ENCODE peak calls at places on chromosomes 13 and 19, in seven cellular contexts. U is heart left ventricle, K is endothelial cell of umbilical vein, E is MM.1S, G is iPS DF 6.9, N is trophoblast cell, W is neural progenitor cell. R is an unnamed sample.

GRCh38 chr19:49502866-49503581 is 6.8 kb downstream of the RPS11 start:
- DNase-seq in G (no peak), K (peak; percentile 83), U (no peak), W (peak; percentile 84), E (peak; percentile 58), N (peak; percentile 50), R (no peak)

GRCh38 chr19:15110418-15110815 is 3.2 kb downstream of the SYDE1 start:
- DNase-seq in N (no peak), G (no peak), E (no peak), U (no peak), W (no peak), K (no peak), R (peak; percentile 69)

GRCh38 chr13:99467764-99468163 is 33.5 kb upstream of the TM9SF2 start:
- DNase-seq in E (no peak), U (no peak), W (no peak), K (no peak), N (no peak), G (no peak), R (no peak)

GRCh38 chr13:58773280-58773859 is 1141.8 kb downstream of the PCDH17 start:
- DNase-seq in E (no peak), W (no peak), N (no peak), U (no peak), G (no peak), K (no peak), R (no peak)

GRCh38 chr13:78247362-78247761 is 328.7 kb upstream of the EDNRB start:
- DNase-seq in G (no peak), N (no peak), U (no peak), E (peak; percentile 25), W (no peak), K (no peak), R (no peak)

GRCh38 chr13:27712421-27712820 is 79.9 kb upstream of the GSX1 start:
- DNase-seq in N (no peak), E (no peak), U (no peak), W (no peak), K (no peak), G (no peak), R (no peak)

GRCh38 chr13:113918981-113919646 is 54.8 kb downstream of the C13orf46 start:
- DNase-seq in N (no peak), W (no peak), U (no peak), K (no peak), E (no peak), G (no peak), R (no peak)

GRCh38 chr19:53912653-53913052 is 3.6 kb downstream of the CACNG7 start:
- DNase-seq in K (no peak), U (no peak), G (no peak), E (no peak), N (no peak), W (peak; percentile 51), R (no peak)

GRCh38 chr19:12733369-12733896 is 1.1 kb downstream of the TRIR start:
- DNase-seq in U (no peak), E (peak; percentile 69), N (peak; percentile 76), W (peak; percentile 52), K (peak; percentile 29), G (no peak), R (no peak)

GRCh38 chr19:39497850-39498261 is 891 bp upstream of the DLL3 start:
- DNase-seq in K (peak; percentile 56), E (peak; percentile 27), G (no peak), W (peak; percentile 89), N (no peak), U (no peak), R (no peak)

GRCh38 chr13:65133094-65133493 is 2097.0 kb downstream of the PCDH9 start:
- DNase-seq in U (no peak), N (no peak), G (peak; percentile 7), W (peak; percentile 38), E (no peak), K (no peak), R (no peak)

GRCh38 chr19:55495646-55496349 is 7.6 kb downstream of the SSC5D start:
- DNase-seq in N (peak; percentile 82), U (peak; percentile 14), G (no peak), K (no peak), W (no peak), E (no peak), R (no peak)

GRCh38 chr13:53341144-53341510 is 312.5 kb downstream of the OLFM4 start:
- DNase-seq in U (no peak), N (peak; percentile 3), W (no peak), G (no peak), E (no peak), K (no peak), R (no peak)

GRCh38 chr13:80877944-80878241 is 537.0 kb upstream of the SPRY2 start:
- DNase-seq in K (no peak), W (no peak), E (no peak), U (no peak), N (no peak), G (no peak), R (no peak)

GRCh38 chr13:29857089-29857488 is 6.7 kb upstream of the UBL3 start:
- DNase-seq in W (no peak), E (no peak), K (no peak), N (peak; percentile 15), U (no peak), G (no peak), R (no peak)

GRCh38 chr19:497476-497860 is 1.2 kb downstream of the MADCAM1 start:
- DNase-seq in K (no peak), N (no peak), W (no peak), E (no peak), U (peak; percentile 27), G (no peak), R (no peak)

GRCh38 chr19:497861-498590 is 1.7 kb downstream of the MADCAM1 start:
- DNase-seq in G (no peak), E (no peak), K (no peak), N (no peak), W (no peak), U (peak; percentile 20), R (no peak)

GRCh38 chr19:498977-499623 is 2.8 kb downstream of the MADCAM1 start:
- DNase-seq in U (no peak), G (no peak), W (no peak), N (no peak), E (no peak), K (no peak), R (no peak)

GRCh38 chr19:496333-496634 is at the start of gene MADCAM1:
- DNase-seq in E (no peak), N (no peak), K (no peak), W (no peak), U (no peak), G (no peak), R (no peak)

DNA sequence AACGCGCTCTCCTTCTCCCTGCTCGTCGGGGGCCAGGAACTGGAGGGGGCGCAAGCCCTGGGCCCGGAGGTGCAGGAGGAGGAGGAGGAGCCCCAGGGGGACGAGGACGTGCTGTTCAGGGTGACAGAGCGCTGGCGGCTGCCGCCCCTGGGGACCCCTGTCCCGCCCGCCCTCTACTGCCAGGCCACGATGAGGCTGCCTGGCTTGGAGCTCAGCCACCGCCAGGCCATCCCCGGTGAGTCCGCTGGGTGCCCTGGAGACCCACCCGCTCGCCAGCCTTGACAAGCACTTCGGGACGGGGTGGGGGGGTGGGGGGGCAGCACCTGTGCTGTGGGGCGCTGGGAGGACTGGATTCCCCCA is 2.3 kb downstream of the MADCAM1 start:
- DNase-seq in W (no peak), K (no peak), G (no peak), N (no peak), U (no peak), E (no peak), R (no peak)
- H3K27me3 ChIP-seq in W (peaks cover 63% of the 10 kb centered on the region), K (peaks cover 9% of the 10 kb centered on the region), G (peaks cover 11% of the 10 kb centered on the region), N (peaks cover 30% of the 10 kb centered on the region), U (peaks cover 36% of the 10 kb centered on the region), E (peaks cover 44% of the 10 kb centered on the region), R (no peaks in the 10 kb centered on the region)

GRCh38 chr13:76542176-76542575 is 344.0 kb downstream of the KCTD12 start:
- DNase-seq in N (no peak), U (no peak), G (no peak), K (peak; percentile 35), W (no peak), E (no peak), R (no peak)
- H3K4me1 ChIP-seq in N (no peaks in the 10 kb centered on the region), U (no peaks in the 10 kb centered on the region), G (no peaks in the 10 kb centered on the region), K (peaks cover 3% of the 10 kb centered on the region), W (no peaks in the 10 kb centered on the region), E (no peaks in the 10 kb centered on the region), R (no peaks in the 10 kb centered on the region)

GRCh38 chr19:46761418-46761831 is 15.2 kb upstream of the STRN4 start:
- DNase-seq in E (no peak), U (no peak), K (no peak), W (no peak), N (no peak), G (no peak), R (no peak)
- H3K27me3 ChIP-seq in E (no peaks in the 10 kb centered on the region), U (no peaks in the 10 kb centered on the region), K (no peaks in the 10 kb centered on the region), W (no peaks in the 10 kb centered on the region), N (no peaks in the 10 kb centered on the region), G (no peaks in the 10 kb centered on the region), R (no peaks in the 10 kb centered on the region)

GRCh38 chr13:31611214-31611613 is 128.1 kb upstream of the RXFP2 start:
- DNase-seq in K (no peak), N (no peak), U (no peak), W (no peak), G (no peak), E (no peak), R (no peak)

GRCh38 chr13:31614704-31615103 is 124.6 kb upstream of the RXFP2 start:
- DNase-seq in N (no peak), U (no peak), K (no peak), W (no peak), E (no peak), G (no peak), R (no peak)

GRCh38 chr13:31610270-31610998 is 128.9 kb upstream of the RXFP2 start:
- DNase-seq in E (no peak), U (no peak), G (no peak), W (no peak), K (no peak), N (no peak), R (no peak)

GRCh38 chr13:31614073-31614472 is 125.3 kb upstream of the RXFP2 start:
- DNase-seq in W (no peak), N (no peak), K (no peak), G (no peak), E (no peak), U (no peak), R (no peak)
- H3K4me1 ChIP-seq in W (no peaks in the 10 kb centered on the region), N (no peaks in the 10 kb centered on the region), K (no peaks in the 10 kb centered on the region), G (no peaks in the 10 kb centered on the region), E (no peaks in the 10 kb centered on the region), U (no peaks in the 10 kb centered on the region), R (no peaks in the 10 kb centered on the region)

GRCh38 chr13:112208656-112209055 is 141.7 kb downstream of the SOX1 start:
- DNase-seq in E (no peak), K (no peak), N (no peak), G (no peak), W (no peak), U (no peak), R (no peak)
- H3K27me3 ChIP-seq in E (no peaks in the 10 kb centered on the region), K (no peaks in the 10 kb centered on the region), N (peaks cover 13% of the 10 kb centered on the region), G (peaks cover 20% of the 10 kb centered on the region), W (peaks cover 12% of the 10 kb centered on the region), U (peaks cover 12% of the 10 kb centered on the region), R (no peaks in the 10 kb centered on the region)

GRCh38 chr19:18712981-18713380 is 29.5 kb downstream of the CRTC1 start:
- DNase-seq in K (no peak), E (no peak), W (no peak), U (no peak), N (no peak), G (no peak), R (no peak)
- H3K4me1 ChIP-seq in K (peaks cover 2% of the 10 kb centered on the region), E (no peaks in the 10 kb centered on the region), W (no peaks in the 10 kb centered on the region), U (peaks cover 29% of the 10 kb centered on the region), N (peaks cover 13% of the 10 kb centered on the region), G (no peaks in the 10 kb centered on the region), R (no peaks in the 10 kb centered on the region)

GRCh38 chr13:112900691-112901091 is 68.3 kb upstream of the MCF2L start:
- DNase-seq in W (peak; percentile 44), U (no peak), G (no peak), N (no peak), E (no peak), K (no peak), R (no peak)
- H3K27me3 ChIP-seq in W (no peaks in the 10 kb centered on the region), U (peaks cover under 1% of the 10 kb centered on the region), G (no peaks in the 10 kb centered on the region), N (no peaks in the 10 kb centered on the region), E (peaks cover 15% of the 10 kb centered on the region), K (no peaks in the 10 kb centered on the region), R (no peaks in the 10 kb centered on the region)

R was measured in aorta.